ENCODE peak calls at places on chromosomes 12 and 14, in six cellular contexts. One of them, this sample, is unnamed.

GRCh38 chr12:6295187-6295811 is 15.2 kb upstream of the PLEKHG6 start:
- DNase-seq in K562: peak
- DNase-seq in left lung: no peak
- DNase-seq in GM12864: no peak
- DNase-seq in progenitor cell of endocrine pancreas: no peak
- DNase-seq in fibroblast of the aortic adventitia: peak
- DNase-seq in this sample: no peak

GRCh38 chr12:88113871-88114270 is 28.0 kb downstream of the CEP290 start:
- DNase-seq in left lung: no peak
- DNase-seq in progenitor cell of endocrine pancreas: no peak
- DNase-seq in K562: no peak
- DNase-seq in GM12864: no peak
- DNase-seq in fibroblast of the aortic adventitia: peak
- DNase-seq in this sample: no peak

GRCh38 chr12:6272300-6273208 is 37.9 kb upstream of the PLEKHG6 start:
- DNase-seq in GM12864: no peak
- DNase-seq in progenitor cell of endocrine pancreas: no peak
- DNase-seq in fibroblast of the aortic adventitia: no peak
- DNase-seq in left lung: peak
- DNase-seq in K562: peak
- DNase-seq in this sample: peak

GRCh38 chr14:69543341-69544249 is 31.1 kb downstream of the CCDC177 start:
- DNase-seq in GM12864: no peak
- DNase-seq in fibroblast of the aortic adventitia: peak
- DNase-seq in progenitor cell of endocrine pancreas: no peak
- DNase-seq in K562: no peak
- DNase-seq in left lung: peak
- DNase-seq in this sample: no peak

GRCh38 chr14:39912192-39913100 is 480.2 kb upstream of the FBXO33 start:
- DNase-seq in progenitor cell of endocrine pancreas: no peak
- DNase-seq in left lung: no peak
- DNase-seq in fibroblast of the aortic adventitia: no peak
- DNase-seq in GM12864: peak
- DNase-seq in K562: no peak
- DNase-seq in this sample: peak

GRCh38 chr12:3134126-3134525 is 56.9 kb downstream of the TSPAN9 start:
- DNase-seq in left lung: no peak
- DNase-seq in GM12864: no peak
- DNase-seq in progenitor cell of endocrine pancreas: no peak
- DNase-seq in K562: no peak
- DNase-seq in fibroblast of the aortic adventitia: no peak
- DNase-seq in this sample: no peak

GRCh38 chr12:53006810-53007742 is 820 bp downstream of the EIF4B start:
- DNase-seq in left lung: peak
- DNase-seq in fibroblast of the aortic adventitia: peak
- DNase-seq in progenitor cell of endocrine pancreas: peak
- DNase-seq in GM12864: peak
- DNase-seq in K562: peak
- DNase-seq in this sample: peak

GRCh38 chr12:5171701-5172100 is 128.0 kb downstream of the KCNA5 start:
- DNase-seq in GM12864: no peak
- DNase-seq in fibroblast of the aortic adventitia: peak
- DNase-seq in K562: peak
- DNase-seq in left lung: no peak
- DNase-seq in progenitor cell of endocrine pancreas: peak
- DNase-seq in this sample: no peak

GRCh38 chr12:116933101-116933500 is 22.4 kb downstream of the FBXW8 start:
- DNase-seq in left lung: no peak
- DNase-seq in GM12864: no peak
- DNase-seq in progenitor cell of endocrine pancreas: no peak
- DNase-seq in fibroblast of the aortic adventitia: peak
- DNase-seq in K562: no peak
- DNase-seq in this sample: no peak

GRCh38 chr12:79006306-79006705 is 141.7 kb downstream of the SYT1 start:
- DNase-seq in progenitor cell of endocrine pancreas: no peak
- DNase-seq in K562: no peak
- DNase-seq in left lung: no peak
- DNase-seq in GM12864: no peak
- DNase-seq in fibroblast of the aortic adventitia: peak
- DNase-seq in this sample: no peak

GRCh38 chr14:20818861-20819260 is 16.2 kb upstream of the RNASE1 start:
- DNase-seq in progenitor cell of endocrine pancreas: no peak
- DNase-seq in K562: no peak
- DNase-seq in left lung: no peak
- DNase-seq in GM12864: no peak
- DNase-seq in fibroblast of the aortic adventitia: no peak
- DNase-seq in this sample: no peak

GRCh38 chr12:82757059-82757458 is 70.4 kb downstream of the TMTC2 start:
- DNase-seq in GM12864: no peak
- DNase-seq in progenitor cell of endocrine pancreas: no peak
- DNase-seq in left lung: no peak
- DNase-seq in fibroblast of the aortic adventitia: peak
- DNase-seq in K562: no peak
- DNase-seq in this sample: no peak

GRCh38 chr12:82357340-82357739 is 847 bp downstream of the CCDC59 start:
- DNase-seq in GM12864: no peak
- DNase-seq in K562: no peak
- DNase-seq in left lung: no peak
- DNase-seq in progenitor cell of endocrine pancreas: no peak
- DNase-seq in fibroblast of the aortic adventitia: no peak
- DNase-seq in this sample: no peak

GRCh38 chr12:77724367-77724957 is 106.2 kb upstream of the NAV3 start:
- DNase-seq in fibroblast of the aortic adventitia: peak
- DNase-seq in K562: no peak
- DNase-seq in GM12864: no peak
- DNase-seq in progenitor cell of endocrine pancreas: no peak
- DNase-seq in left lung: no peak
- DNase-seq in this sample: no peak
- TF ChIP-seq CTCF in fibroblast of the aortic adventitia: peak
- TF ChIP-seq CTCF in K562: no peak
- TF ChIP-seq CTCF in GM12864: peak
- TF ChIP-seq CTCF in progenitor cell of endocrine pancreas: peak
- TF ChIP-seq CTCF in left lung: peak
- TF ChIP-seq CTCF in this sample: peak

GRCh38 chr12:65098364-65098763 is 22.7 kb downstream of the WIF1 start:
- DNase-seq in progenitor cell of endocrine pancreas: no peak
- DNase-seq in K562: no peak
- DNase-seq in fibroblast of the aortic adventitia: no peak
- DNase-seq in left lung: no peak
- DNase-seq in GM12864: no peak
- DNase-seq in this sample: no peak
- TF ChIP-seq CTCF in progenitor cell of endocrine pancreas: no peak
- TF ChIP-seq CTCF in K562: no peak
- TF ChIP-seq CTCF in fibroblast of the aortic adventitia: no peak
- TF ChIP-seq CTCF in left lung: no peak
- TF ChIP-seq CTCF in GM12864: no peak
- TF ChIP-seq CTCF in this sample: no peak

DNA sequence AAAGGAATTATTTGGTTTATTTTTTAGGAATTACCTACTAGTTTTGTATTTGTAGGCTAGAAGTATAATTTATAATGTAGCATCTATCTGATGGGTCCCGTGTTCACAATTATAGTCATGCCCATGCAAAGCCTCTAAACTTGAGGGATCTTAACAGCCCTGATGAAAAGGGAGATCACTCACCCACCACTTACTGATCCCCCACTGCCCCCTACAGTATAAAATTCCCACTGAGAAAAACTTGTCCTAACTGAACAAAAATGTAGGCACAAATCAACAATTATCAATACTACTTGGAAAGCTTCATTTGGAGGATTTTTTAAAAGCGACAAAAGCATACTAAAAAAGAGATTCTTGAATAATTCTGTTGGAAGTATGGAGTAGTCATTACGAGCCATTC is 21.0 kb downstream of the WIF1 start:
- DNase-seq in left lung: no peak
- DNase-seq in fibroblast of the aortic adventitia: no peak
- DNase-seq in progenitor cell of endocrine pancreas: no peak
- DNase-seq in K562: no peak
- DNase-seq in GM12864: no peak
- DNase-seq in this sample: no peak
- TF ChIP-seq CTCF in left lung: no peak
- TF ChIP-seq CTCF in fibroblast of the aortic adventitia: peak
- TF ChIP-seq CTCF in progenitor cell of endocrine pancreas: peak
- TF ChIP-seq CTCF in K562: peak
- TF ChIP-seq CTCF in GM12864: no peak
- TF ChIP-seq CTCF in this sample: no peak

DNA sequence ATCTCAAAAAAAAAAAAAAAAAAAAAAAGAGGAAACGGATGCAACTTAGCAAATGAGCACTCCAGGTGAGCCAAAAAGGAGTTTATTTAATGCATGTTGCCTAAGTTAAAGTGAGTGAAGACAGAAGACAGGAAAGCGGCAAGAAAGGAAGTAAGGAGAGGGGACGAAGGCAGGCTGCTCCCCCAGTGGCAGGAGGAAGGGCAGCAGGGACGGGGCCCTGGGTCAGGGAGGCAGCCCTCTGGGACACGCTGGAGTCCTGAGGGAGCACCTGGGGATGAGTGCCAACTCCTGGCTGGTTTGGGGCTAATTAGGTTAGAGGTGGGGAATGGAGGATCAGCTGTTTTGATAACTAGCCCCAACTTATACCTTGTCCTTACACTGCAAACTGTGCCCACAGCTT is 37.0 kb upstream of the SPTLC2 start:
- DNase-seq in GM12864: no peak
- DNase-seq in progenitor cell of endocrine pancreas: no peak
- DNase-seq in K562: peak
- DNase-seq in left lung: no peak
- DNase-seq in fibroblast of the aortic adventitia: no peak
- DNase-seq in this sample: peak
- TF ChIP-seq CTCF in GM12864: peak
- TF ChIP-seq CTCF in progenitor cell of endocrine pancreas: peak
- TF ChIP-seq CTCF in K562: peak
- TF ChIP-seq CTCF in left lung: peak
- TF ChIP-seq CTCF in fibroblast of the aortic adventitia: peak
- TF ChIP-seq CTCF in this sample: peak

This sample was measured in GM10248.